ENCODE peak calls at places on chromosomes 7 and 10, in six cellular contexts. A is CD14-positive monocyte; X is CD4-positive, alpha-beta T cell; C is brain microvascular endothelial cell; O is stomach; B is RWPE1. U is an unnamed sample.

GRCh38 chr10:45181483-45181882 is 133.9 kb downstream of the OR13A1 start:
- DNase-seq in X (no peak), C (peak), O (no peak), A (no peak), B (no peak), U (no peak)

GRCh38 chr10:118272090-118272775 is 69.9 kb downstream of the FAM204A start:
- DNase-seq in X (no peak), C (no peak), A (no peak), O (no peak), B (no peak), U (no peak)

GRCh38 chr7:67484244-67484751 is 487.7 kb downstream of the TYW1 start:
- DNase-seq in B (peak), X (no peak), A (no peak), C (peak), O (peak), U (no peak)

GRCh38 chr10:103265712-103266329 is 11.1 kb upstream of the INA start:
- DNase-seq in B (peak), A (no peak), O (peak), X (no peak), C (peak), U (no peak)

GRCh38 chr10:127195571-127196226 is 692 bp downstream of the INSYN2A start:
- DNase-seq in X (no peak), B (peak), A (no peak), O (no peak), C (no peak), U (no peak)

GRCh38 chr10:43254881-43255643 is 11.8 kb downstream of the RASGEF1A start:
- DNase-seq in C (no peak), B (no peak), O (peak), X (no peak), A (no peak), U (peak)

GRCh38 chr10:102152545-102152890 is 329 bp downstream of the NOLC1 start:
- DNase-seq in O (no peak), B (peak), A (no peak), X (no peak), C (peak), U (no peak)

GRCh38 chr10:109259293-109259692 is 664.0 kb downstream of the XPNPEP1 start:
- DNase-seq in X (no peak), C (no peak), A (no peak), B (no peak), O (no peak), U (no peak)

GRCh38 chr10:116621934-116622655 is 1.3 kb downstream of the PNLIPRP2 start:
- DNase-seq in C (no peak), A (no peak), X (no peak), O (no peak), B (no peak), U (no peak)

GRCh38 chr10:74963549-74963948 is 137.1 kb downstream of the KAT6B start:
- DNase-seq in O (no peak), X (no peak), C (no peak), A (no peak), B (no peak), U (no peak)

GRCh38 chr7:106012935-106013439 is 49.9 kb downstream of the CDHR3 start:
- DNase-seq in C (no peak), A (no peak), X (no peak), B (no peak), O (no peak), U (no peak)

GRCh38 chr7:139180700-139181311 is 50.2 kb upstream of the UBN2 start:
- DNase-seq in X (no peak), O (no peak), B (peak), A (no peak), C (no peak), U (no peak)

GRCh38 chr7:8500286-8500685 is 66.9 kb downstream of the NXPH1 start:
- DNase-seq in C (no peak), A (no peak), O (peak), X (no peak), B (no peak), U (no peak)

GRCh38 chr10:46514431-46514861 is 42.0 kb downstream of the GPRIN2 start:
- DNase-seq in A (peak), X (no peak), C (no peak), B (no peak), O (no peak), U (peak)

GRCh38 chr10:71661942-71662341 is 57.6 kb downstream of the C10orf105 start:
- DNase-seq in C (no peak), A (no peak), X (no peak), O (no peak), B (no peak), U (no peak)

GRCh38 chr10:6144609-6145413 is 56.0 kb downstream of the RBM17 start:
- DNase-seq in B (peak), A (peak), X (peak), O (peak), C (peak), U (no peak)

GRCh38 chr7:128343554-128344430 is at the start of gene RBM28:
- DNase-seq in C (peak), B (peak), O (peak), X (peak), A (peak), U (no peak)

GRCh38 chr10:114327537-114328277 is 76.6 kb downstream of the AFAP1L2 start:
- DNase-seq in X (no peak), A (no peak), O (no peak), C (no peak), B (no peak), U (no peak)

GRCh38 chr7:157498690-157499089 is 161.9 kb downstream of the DNAJB6 start:
- DNase-seq in B (no peak), A (no peak), X (no peak), C (no peak), O (peak), U (no peak)

GRCh38 chr10:26435852-26436251 is 2.3 kb upstream of the APBB1IP start:
- DNase-seq in A (no peak), O (no peak), X (no peak), B (no peak), C (no peak), U (no peak)

GRCh38 chr10:127163632-127164031 is 32.8 kb downstream of the INSYN2A start:
- DNase-seq in C (no peak), O (no peak), X (no peak), A (no peak), B (peak), U (no peak)

GRCh38 chr7:130488376-130489139 is 3.3 kb upstream of the MEST start:
- DNase-seq in A (no peak), B (no peak), C (no peak), O (no peak), X (no peak), U (no peak)

GRCh38 chr7:5296627-5297226 is 14.0 kb downstream of the SLC29A4 start:
- DNase-seq in C (no peak), B (peak), O (no peak), X (peak), A (no peak), U (no peak)

GRCh38 chr7:5690931-5691461 is 90.5 kb downstream of the RNF216 start:
- DNase-seq in X (no peak), O (no peak), B (no peak), A (no peak), C (peak), U (no peak)

GRCh38 chr10:7374795-7375194 is 36.0 kb downstream of the SFMBT2 start:
- DNase-seq in B (no peak), C (no peak), X (no peak), O (no peak), A (no peak), U (no peak)

GRCh38 chr7:80675090-80675489 is 36.6 kb downstream of the CD36 start:
- DNase-seq in O (no peak), C (no peak), B (no peak), A (no peak), X (no peak), U (no peak)
- TF ChIP-seq CTCF in O (no peak), C (no peak), B (no peak), A (no peak), X (no peak), U (no peak)

DNA sequence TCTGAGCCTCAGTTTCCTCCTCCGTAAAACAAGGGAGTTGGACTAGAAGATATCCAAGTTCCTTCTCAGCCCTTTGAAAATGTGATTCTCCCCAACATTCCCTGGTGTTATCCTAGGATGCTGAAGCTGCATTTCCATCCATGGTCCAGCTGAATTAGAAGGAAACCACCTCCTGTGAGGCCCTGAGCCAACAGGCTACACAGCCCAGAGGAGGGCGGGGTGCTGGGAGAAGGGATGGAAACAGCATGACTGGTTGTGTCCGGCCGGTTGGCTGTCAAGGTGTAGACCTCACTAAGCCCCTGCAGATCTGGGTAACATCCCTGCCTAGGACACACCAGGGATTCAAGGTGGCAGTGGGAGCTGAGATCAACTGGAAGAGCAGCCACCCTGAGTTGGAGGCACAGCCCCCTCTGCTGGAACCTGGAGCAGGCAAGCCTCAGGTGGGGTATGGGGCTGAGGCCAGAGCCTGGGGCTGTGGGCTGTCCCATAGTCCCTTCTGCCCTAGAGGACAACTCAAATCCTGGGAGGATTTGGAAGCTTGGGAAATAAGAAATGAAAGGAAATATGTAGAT is 72.0 kb downstream of the PAX2 start:
- DNase-seq in O (no peak), B (no peak), A (no peak), C (no peak), X (no peak), U (peak)
- TF ChIP-seq CTCF in O (no peak), B (no peak), A (no peak), C (no peak), X (no peak), U (no peak)

GRCh38 chr10:124125305-124126116 is 32.1 kb upstream of the CHST15 start:
- DNase-seq in X (no peak), B (peak), O (no peak), C (no peak), A (no peak), U (peak)
- TF ChIP-seq CTCF in X (no peak), B (no peak), O (peak), C (peak), A (peak), U (peak)

GRCh38 chr7:99789441-99790070 is 5.6 kb upstream of the CYP3A4 start:
- DNase-seq in B (no peak), A (no peak), X (no peak), C (no peak), O (no peak), U (no peak)

GRCh38 chr7:99790407-99790806 is 6.4 kb upstream of the CYP3A4 start:
- DNase-seq in O (no peak), X (no peak), C (no peak), A (no peak), B (no peak), U (no peak)

GRCh38 chr7:99788554-99788953 is 4.6 kb upstream of the CYP3A4 start:
- DNase-seq in C (no peak), A (no peak), B (no peak), O (no peak), X (no peak), U (no peak)

GRCh38 chr7:99784007-99784406 is at the start of gene CYP3A4:
- DNase-seq in B (no peak), X (no peak), C (no peak), A (no peak), O (no peak), U (no peak)

GRCh38 chr7:99786726-99787300 is 2.8 kb upstream of the CYP3A4 start:
- DNase-seq in X (no peak), B (peak), C (no peak), A (no peak), O (no peak), U (no peak)
- TF ChIP-seq CTCF in X (no peak), B (no peak), C (no peak), A (no peak), O (no peak), U (no peak)

U was measured in chondrocyte.